ENCODE peak calls at places on chromosomes 11 and 22, in four cellular contexts. One of them, this sample, is unnamed.

GRCh38 chr11:77886401-77886800 is 65.5 kb downstream of the AAMDC start:
- DNase-seq in CD4-positive, alpha-beta memory T cell: no peak
- DNase-seq in neural progenitor cell: no peak
- DNase-seq in Caco-2: no peak
- DNase-seq in this sample: no peak

GRCh38 chr11:69912911-69913451 is 93.8 kb upstream of the FGF3 start:
- DNase-seq in CD4-positive, alpha-beta memory T cell: no peak
- DNase-seq in neural progenitor cell: peak; percentile 50
- DNase-seq in Caco-2: peak; percentile 35
- DNase-seq in this sample: no peak

GRCh38 chr11:121448431-121448941 is 3.6 kb upstream of the SORL1 start:
- DNase-seq in CD4-positive, alpha-beta memory T cell: no peak
- DNase-seq in neural progenitor cell: no peak
- DNase-seq in Caco-2: no peak
- DNase-seq in this sample: no peak

GRCh38 chr11:17405232-17406005 is 17.0 kb upstream of the KCNJ11 start:
- DNase-seq in CD4-positive, alpha-beta memory T cell: no peak
- DNase-seq in neural progenitor cell: peak; percentile 71
- DNase-seq in Caco-2: no peak
- DNase-seq in this sample: peak; percentile 71

GRCh38 chr22:49075150-49075549 is 752.5 kb downstream of the BRD1 start:
- DNase-seq in CD4-positive, alpha-beta memory T cell: no peak
- DNase-seq in neural progenitor cell: no peak
- DNase-seq in Caco-2: no peak
- DNase-seq in this sample: no peak

GRCh38 chr11:70503878-70504240 is 105.5 kb downstream of the CTTN start:
- DNase-seq in CD4-positive, alpha-beta memory T cell: no peak
- DNase-seq in neural progenitor cell: no peak
- DNase-seq in Caco-2: no peak
- DNase-seq in this sample: peak; percentile 27

GRCh38 chr11:92314499-92314898 is 89.9 kb downstream of the FAT3 start:
- DNase-seq in CD4-positive, alpha-beta memory T cell: no peak
- DNase-seq in neural progenitor cell: no peak
- DNase-seq in Caco-2: no peak
- DNase-seq in this sample: no peak

GRCh38 chr11:72831521-72832300 is 17.5 kb downstream of the ATG16L2 start:
- DNase-seq in CD4-positive, alpha-beta memory T cell: peak; percentile 48
- DNase-seq in neural progenitor cell: peak; percentile 90
- DNase-seq in Caco-2: peak; percentile 89
- DNase-seq in this sample: peak; percentile 85

GRCh38 chr22:19117111-19117512 is 5.1 kb downstream of the DGCR2 start:
- DNase-seq in CD4-positive, alpha-beta memory T cell: no peak
- DNase-seq in neural progenitor cell: no peak
- DNase-seq in Caco-2: no peak
- DNase-seq in this sample: no peak

GRCh38 chr22:33047744-33048143 is 10.4 kb downstream of the SYN3 start:
- DNase-seq in CD4-positive, alpha-beta memory T cell: no peak
- DNase-seq in neural progenitor cell: no peak
- DNase-seq in Caco-2: no peak
- DNase-seq in this sample: no peak

GRCh38 chr11:116457336-116458007 is 315.3 kb downstream of the BUD13 start:
- DNase-seq in CD4-positive, alpha-beta memory T cell: no peak
- DNase-seq in neural progenitor cell: peak; percentile 76
- DNase-seq in Caco-2: no peak
- DNase-seq in this sample: no peak

GRCh38 chr11:118882489-118882888 is 1.2 kb upstream of the CXCR5 start:
- DNase-seq in CD4-positive, alpha-beta memory T cell: no peak
- DNase-seq in neural progenitor cell: no peak
- DNase-seq in Caco-2: no peak
- DNase-seq in this sample: no peak

GRCh38 chr22:25057013-25057881 is 104.7 kb downstream of the KIAA1671 start:
- DNase-seq in CD4-positive, alpha-beta memory T cell: peak; percentile 68
- DNase-seq in neural progenitor cell: peak; percentile 75
- DNase-seq in Caco-2: peak; percentile 76
- DNase-seq in this sample: peak; percentile 54

GRCh38 chr11:42647993-42648392 is 663.8 kb upstream of the API5 start:
- DNase-seq in CD4-positive, alpha-beta memory T cell: no peak
- DNase-seq in neural progenitor cell: no peak
- DNase-seq in Caco-2: no peak
- DNase-seq in this sample: no peak

GRCh38 chr11:3942956-3943497 is 87.6 kb downstream of the STIM1 start:
- DNase-seq in CD4-positive, alpha-beta memory T cell: no peak
- DNase-seq in neural progenitor cell: no peak
- DNase-seq in Caco-2: no peak
- DNase-seq in this sample: no peak

GRCh38 chr11:27842290-27842689 is 142.0 kb upstream of the BDNF start:
- DNase-seq in CD4-positive, alpha-beta memory T cell: no peak
- DNase-seq in neural progenitor cell: no peak
- DNase-seq in Caco-2: no peak
- DNase-seq in this sample: no peak

GRCh38 chr11:107011977-107012376 is 6.3 kb downstream of the GUCY1A2 start:
- DNase-seq in CD4-positive, alpha-beta memory T cell: no peak
- DNase-seq in neural progenitor cell: no peak
- DNase-seq in Caco-2: no peak
- DNase-seq in this sample: no peak

GRCh38 chr11:69834251-69834650 is 15.0 kb upstream of the FGF3 start:
- DNase-seq in CD4-positive, alpha-beta memory T cell: no peak
- DNase-seq in neural progenitor cell: no peak
- DNase-seq in Caco-2: peak; percentile 33
- DNase-seq in this sample: no peak

GRCh38 chr11:76200006-76200940 is 6.0 kb downstream of the WNT11 start:
- DNase-seq in CD4-positive, alpha-beta memory T cell: no peak
- DNase-seq in neural progenitor cell: no peak
- DNase-seq in Caco-2: no peak
- DNase-seq in this sample: no peak

GRCh38 chr11:16997624-16998023 is 16.6 kb downstream of the PLEKHA7 start:
- DNase-seq in CD4-positive, alpha-beta memory T cell: no peak
- DNase-seq in neural progenitor cell: no peak
- DNase-seq in Caco-2: no peak
- DNase-seq in this sample: no peak

GRCh38 chr11:65357856-65358356 is 3.4 kb downstream of the TIGD3 start:
- DNase-seq in CD4-positive, alpha-beta memory T cell: no peak
- DNase-seq in neural progenitor cell: no peak
- DNase-seq in Caco-2: peak; percentile 90
- DNase-seq in this sample: no peak

GRCh38 chr11:65554057-65554818 is 3.9 kb downstream of the LTBP3 start:
- DNase-seq in CD4-positive, alpha-beta memory T cell: no peak
- DNase-seq in neural progenitor cell: no peak
- DNase-seq in Caco-2: no peak
- DNase-seq in this sample: no peak

GRCh38 chr22:37197451-37198289 is 9.6 kb upstream of the C1QTNF6 start:
- DNase-seq in CD4-positive, alpha-beta memory T cell: no peak
- DNase-seq in neural progenitor cell: no peak
- DNase-seq in Caco-2: peak; percentile 74
- DNase-seq in this sample: peak; percentile 76

GRCh38 chr22:35538801-35539321 is 1.8 kb upstream of the RASD2 start:
- DNase-seq in CD4-positive, alpha-beta memory T cell: no peak
- DNase-seq in neural progenitor cell: peak; percentile 55
- DNase-seq in Caco-2: no peak
- DNase-seq in this sample: no peak
- H3K4me1 ChIP-seq in CD4-positive, alpha-beta memory T cell: peaks cover 12% of the 10 kb centered on the region
- H3K4me1 ChIP-seq in neural progenitor cell: peaks cover 9% of the 10 kb centered on the region
- H3K4me1 ChIP-seq in Caco-2: peaks cover 5% of the 10 kb centered on the region
- H3K4me1 ChIP-seq in this sample: peaks cover 30% of the 10 kb centered on the region

GRCh38 chr11:120420572-120420971 is 84.4 kb downstream of the ARHGEF12 start:
- DNase-seq in CD4-positive, alpha-beta memory T cell: no peak
- DNase-seq in neural progenitor cell: no peak
- DNase-seq in Caco-2: no peak
- DNase-seq in this sample: no peak
- H3K4me3 ChIP-seq in CD4-positive, alpha-beta memory T cell: no peak overlapping the region
- H3K4me3 ChIP-seq in neural progenitor cell: no peak overlapping the region
- H3K4me3 ChIP-seq in Caco-2: no peak overlapping the region
- H3K4me3 ChIP-seq in this sample: no peak overlapping the region

GRCh38 chr22:43154887-43155536 is 3.7 kb downstream of the TSPO start:
- DNase-seq in CD4-positive, alpha-beta memory T cell: no peak
- DNase-seq in neural progenitor cell: no peak
- DNase-seq in Caco-2: no peak
- DNase-seq in this sample: peak; percentile 80
- H3K4me1 ChIP-seq in CD4-positive, alpha-beta memory T cell: peaks cover 23% of the 10 kb centered on the region
- H3K4me1 ChIP-seq in neural progenitor cell: peaks cover 13% of the 10 kb centered on the region
- H3K4me1 ChIP-seq in Caco-2: peaks cover 6% of the 10 kb centered on the region
- H3K4me1 ChIP-seq in this sample: peaks cover 8% of the 10 kb centered on the region

DNA sequence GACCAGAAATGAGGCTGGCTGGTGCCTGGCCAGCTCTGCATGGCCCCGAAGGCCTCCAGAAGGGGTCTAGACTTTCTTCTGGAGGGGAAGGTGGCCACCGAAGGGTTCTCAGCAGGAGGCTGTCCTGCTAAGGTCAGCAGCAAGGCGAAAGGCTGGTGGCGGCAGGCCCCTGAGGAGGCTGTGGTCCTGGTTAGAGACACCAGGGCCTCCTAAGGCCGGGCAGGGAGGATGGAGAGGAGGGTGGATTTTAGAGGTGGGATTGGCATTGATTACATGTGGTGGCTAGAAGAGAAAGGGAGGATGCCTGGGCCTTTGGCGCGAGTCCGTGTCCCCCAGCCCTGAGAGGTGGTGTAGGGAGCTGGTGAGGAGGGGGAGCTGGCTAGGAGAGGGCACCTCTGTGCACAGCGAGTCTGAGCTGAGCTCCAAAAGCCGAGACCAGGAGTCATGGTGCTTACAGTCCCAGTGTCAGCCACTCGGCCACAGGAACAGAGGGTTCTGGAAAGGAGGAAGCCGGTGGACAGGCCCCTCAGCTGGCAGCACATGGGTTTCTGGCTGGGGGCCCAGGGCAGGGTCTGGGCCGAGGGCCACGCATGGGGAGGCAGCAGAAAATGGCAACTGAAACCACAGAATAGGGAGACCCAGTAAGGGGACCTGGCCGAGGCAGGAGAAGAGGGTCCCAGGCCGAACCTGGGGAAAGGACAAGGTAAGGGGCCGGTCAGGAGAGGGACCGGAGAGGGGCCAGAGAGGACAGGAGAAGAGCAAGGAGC is 2.5 kb downstream of the FERMT3 start:
- DNase-seq in CD4-positive, alpha-beta memory T cell: no peak
- DNase-seq in neural progenitor cell: peak; percentile 1
- DNase-seq in Caco-2: no peak
- DNase-seq in this sample: no peak
- H3K4me3 ChIP-seq in CD4-positive, alpha-beta memory T cell: no peak overlapping the region
- H3K4me3 ChIP-seq in neural progenitor cell: no peak overlapping the region
- H3K4me3 ChIP-seq in Caco-2: no peak overlapping the region
- H3K4me3 ChIP-seq in this sample: peak overlapping the region; percentile 75